ENCODE peak calls at places on chromosomes 7 and 10, in ten cellular contexts. One of them, this sample, is unnamed.

GRCh38 chr10:119346063-119346835 is 138.9 kb downstream of the GRK5 start:
- DNase-seq in GM23248: no peak
- DNase-seq in cardiac muscle cell: no peak
- DNase-seq in lower lobe of right lung: no peak
- DNase-seq in transverse colon: no peak
- DNase-seq in tibial nerve: no peak
- DNase-seq in stomach: peak; percentile 66
- DNase-seq in A549: no peak
- DNase-seq in BE2C: peak; percentile 74
- DNase-seq in right cardiac atrium: peak; percentile 80
- DNase-seq in this sample: no peak

GRCh38 chr7:158246960-158247673 is 340.5 kb downstream of the PTPRN2 start:
- DNase-seq in right cardiac atrium: no peak
- DNase-seq in BE2C: no peak
- DNase-seq in tibial nerve: no peak
- DNase-seq in GM23248: no peak
- DNase-seq in lower lobe of right lung: no peak
- DNase-seq in A549: no peak
- DNase-seq in cardiac muscle cell: no peak
- DNase-seq in stomach: peak; percentile 14
- DNase-seq in transverse colon: no peak
- DNase-seq in this sample: no peak

GRCh38 chr7:155352076-155352752 is 54.5 kb downstream of the INSIG1 start:
- DNase-seq in tibial nerve: no peak
- DNase-seq in cardiac muscle cell: no peak
- DNase-seq in lower lobe of right lung: peak; percentile 15
- DNase-seq in right cardiac atrium: no peak
- DNase-seq in transverse colon: no peak
- DNase-seq in stomach: no peak
- DNase-seq in A549: no peak
- DNase-seq in BE2C: no peak
- DNase-seq in GM23248: no peak
- DNase-seq in this sample: no peak

GRCh38 chr7:42192851-42193456 is 44.1 kb downstream of the GLI3 start:
- DNase-seq in right cardiac atrium: no peak
- DNase-seq in cardiac muscle cell: peak; percentile 26
- DNase-seq in stomach: no peak
- DNase-seq in lower lobe of right lung: no peak
- DNase-seq in BE2C: no peak
- DNase-seq in tibial nerve: no peak
- DNase-seq in GM23248: no peak
- DNase-seq in A549: no peak
- DNase-seq in transverse colon: no peak
- DNase-seq in this sample: no peak

GRCh38 chr10:29135318-29135717 is 153.6 kb upstream of the LYZL1 start:
- DNase-seq in GM23248: no peak
- DNase-seq in cardiac muscle cell: no peak
- DNase-seq in tibial nerve: no peak
- DNase-seq in lower lobe of right lung: no peak
- DNase-seq in right cardiac atrium: no peak
- DNase-seq in BE2C: no peak
- DNase-seq in transverse colon: no peak
- DNase-seq in A549: no peak
- DNase-seq in stomach: no peak
- DNase-seq in this sample: no peak

GRCh38 chr7:75688200-75689136 is 50.3 kb downstream of the HIP1 start:
- DNase-seq in A549: no peak
- DNase-seq in right cardiac atrium: peak; percentile 65
- DNase-seq in BE2C: peak; percentile 58
- DNase-seq in lower lobe of right lung: no peak
- DNase-seq in tibial nerve: no peak
- DNase-seq in stomach: no peak
- DNase-seq in transverse colon: no peak
- DNase-seq in cardiac muscle cell: no peak
- DNase-seq in GM23248: no peak
- DNase-seq in this sample: peak; percentile 56

GRCh38 chr7:156029460-156030007 is 217.3 kb upstream of the SHH start:
- DNase-seq in transverse colon: no peak
- DNase-seq in GM23248: no peak
- DNase-seq in tibial nerve: no peak
- DNase-seq in stomach: no peak
- DNase-seq in right cardiac atrium: no peak
- DNase-seq in BE2C: no peak
- DNase-seq in A549: no peak
- DNase-seq in cardiac muscle cell: no peak
- DNase-seq in lower lobe of right lung: no peak
- DNase-seq in this sample: no peak

GRCh38 chr10:34323197-34323596 is 491.9 kb downstream of the PARD3 start:
- DNase-seq in tibial nerve: no peak
- DNase-seq in lower lobe of right lung: no peak
- DNase-seq in GM23248: peak; percentile 59
- DNase-seq in BE2C: no peak
- DNase-seq in transverse colon: no peak
- DNase-seq in right cardiac atrium: no peak
- DNase-seq in A549: no peak
- DNase-seq in stomach: no peak
- DNase-seq in cardiac muscle cell: peak; percentile 21
- DNase-seq in this sample: no peak

GRCh38 chr7:20229652-20230500 is 12.7 kb upstream of the MACC1 start:
- DNase-seq in A549: peak; percentile 35
- DNase-seq in BE2C: no peak
- DNase-seq in tibial nerve: no peak
- DNase-seq in right cardiac atrium: no peak
- DNase-seq in stomach: no peak
- DNase-seq in GM23248: peak; percentile 90
- DNase-seq in transverse colon: no peak
- DNase-seq in cardiac muscle cell: peak; percentile 92
- DNase-seq in lower lobe of right lung: no peak
- DNase-seq in this sample: no peak

GRCh38 chr10:118776033-118776432 is 21.3 kb upstream of the CACUL1 start:
- DNase-seq in cardiac muscle cell: no peak
- DNase-seq in tibial nerve: no peak
- DNase-seq in BE2C: no peak
- DNase-seq in GM23248: no peak
- DNase-seq in lower lobe of right lung: no peak
- DNase-seq in transverse colon: no peak
- DNase-seq in stomach: no peak
- DNase-seq in right cardiac atrium: no peak
- DNase-seq in A549: no peak
- DNase-seq in this sample: no peak

GRCh38 chr10:21524526-21525366 is 736 bp downstream of the SKIDA1 start:
- DNase-seq in A549: peak; percentile 53
- DNase-seq in tibial nerve: no peak
- DNase-seq in cardiac muscle cell: peak; percentile 73
- DNase-seq in transverse colon: no peak
- DNase-seq in lower lobe of right lung: peak; percentile 46
- DNase-seq in right cardiac atrium: peak; percentile 55
- DNase-seq in BE2C: no peak
- DNase-seq in GM23248: peak; percentile 82
- DNase-seq in stomach: no peak
- DNase-seq in this sample: no peak
- H3K4me1 ChIP-seq in A549: peaks cover 32% of the 10 kb centered on the region
- H3K4me1 ChIP-seq in tibial nerve: no peaks in the 10 kb centered on the region
- H3K4me1 ChIP-seq in cardiac muscle cell: peaks cover 56% of the 10 kb centered on the region
- H3K4me1 ChIP-seq in transverse colon: peaks cover 49% of the 10 kb centered on the region
- H3K4me1 ChIP-seq in lower lobe of right lung: peaks cover 13% of the 10 kb centered on the region
- H3K4me1 ChIP-seq in right cardiac atrium: peaks cover 2% of the 10 kb centered on the region
- H3K4me1 ChIP-seq in BE2C: peaks cover 13% of the 10 kb centered on the region
- H3K4me1 ChIP-seq in GM23248: peaks cover 16% of the 10 kb centered on the region
- H3K4me1 ChIP-seq in stomach: peaks cover 25% of the 10 kb centered on the region
- H3K4me1 ChIP-seq in this sample: peaks cover 9% of the 10 kb centered on the region

GRCh38 chr10:95303535-95303934 is 12.7 kb upstream of the PDLIM1 start:
- DNase-seq in A549: no peak
- DNase-seq in GM23248: no peak
- DNase-seq in cardiac muscle cell: peak; percentile 88
- DNase-seq in lower lobe of right lung: no peak
- DNase-seq in tibial nerve: no peak
- DNase-seq in stomach: no peak
- DNase-seq in BE2C: no peak
- DNase-seq in transverse colon: no peak
- DNase-seq in right cardiac atrium: no peak
- DNase-seq in this sample: no peak
- H3K4me1 ChIP-seq in A549: peaks cover 44% of the 10 kb centered on the region
- H3K4me1 ChIP-seq in GM23248: peaks cover 14% of the 10 kb centered on the region
- H3K4me1 ChIP-seq in cardiac muscle cell: peaks cover 40% of the 10 kb centered on the region
- H3K4me1 ChIP-seq in lower lobe of right lung: peaks cover 23% of the 10 kb centered on the region
- H3K4me1 ChIP-seq in tibial nerve: no peaks in the 10 kb centered on the region
- H3K4me1 ChIP-seq in stomach: peaks cover 4% of the 10 kb centered on the region
- H3K4me1 ChIP-seq in BE2C: no peaks in the 10 kb centered on the region
- H3K4me1 ChIP-seq in transverse colon: peaks cover 25% of the 10 kb centered on the region
- H3K4me1 ChIP-seq in right cardiac atrium: peaks cover 2% of the 10 kb centered on the region
- H3K4me1 ChIP-seq in this sample: peaks cover 5% of the 10 kb centered on the region

GRCh38 chr7:43589728-43590127 is 6.8 kb downstream of the STK17A start:
- DNase-seq in A549: no peak
- DNase-seq in transverse colon: no peak
- DNase-seq in cardiac muscle cell: no peak
- DNase-seq in tibial nerve: no peak
- DNase-seq in stomach: no peak
- DNase-seq in lower lobe of right lung: no peak
- DNase-seq in GM23248: no peak
- DNase-seq in right cardiac atrium: no peak
- DNase-seq in BE2C: no peak
- DNase-seq in this sample: no peak

GRCh38 chr7:43589133-43589478 is 6.2 kb downstream of the STK17A start:
- DNase-seq in BE2C: no peak
- DNase-seq in cardiac muscle cell: no peak
- DNase-seq in transverse colon: no peak
- DNase-seq in right cardiac atrium: no peak
- DNase-seq in stomach: no peak
- DNase-seq in lower lobe of right lung: no peak
- DNase-seq in tibial nerve: no peak
- DNase-seq in A549: no peak
- DNase-seq in GM23248: no peak
- DNase-seq in this sample: no peak

GRCh38 chr7:43586251-43586900 is 3.5 kb downstream of the STK17A start:
- DNase-seq in BE2C: no peak
- DNase-seq in tibial nerve: no peak
- DNase-seq in lower lobe of right lung: no peak
- DNase-seq in stomach: no peak
- DNase-seq in right cardiac atrium: no peak
- DNase-seq in cardiac muscle cell: no peak
- DNase-seq in GM23248: peak; percentile 54
- DNase-seq in A549: peak; percentile 41
- DNase-seq in transverse colon: no peak
- DNase-seq in this sample: no peak

GRCh38 chr7:43590862-43591550 is 8.1 kb downstream of the STK17A start:
- DNase-seq in stomach: no peak
- DNase-seq in transverse colon: no peak
- DNase-seq in cardiac muscle cell: no peak
- DNase-seq in tibial nerve: no peak
- DNase-seq in right cardiac atrium: no peak
- DNase-seq in A549: no peak
- DNase-seq in BE2C: no peak
- DNase-seq in lower lobe of right lung: no peak
- DNase-seq in GM23248: no peak
- DNase-seq in this sample: no peak

DNA sequence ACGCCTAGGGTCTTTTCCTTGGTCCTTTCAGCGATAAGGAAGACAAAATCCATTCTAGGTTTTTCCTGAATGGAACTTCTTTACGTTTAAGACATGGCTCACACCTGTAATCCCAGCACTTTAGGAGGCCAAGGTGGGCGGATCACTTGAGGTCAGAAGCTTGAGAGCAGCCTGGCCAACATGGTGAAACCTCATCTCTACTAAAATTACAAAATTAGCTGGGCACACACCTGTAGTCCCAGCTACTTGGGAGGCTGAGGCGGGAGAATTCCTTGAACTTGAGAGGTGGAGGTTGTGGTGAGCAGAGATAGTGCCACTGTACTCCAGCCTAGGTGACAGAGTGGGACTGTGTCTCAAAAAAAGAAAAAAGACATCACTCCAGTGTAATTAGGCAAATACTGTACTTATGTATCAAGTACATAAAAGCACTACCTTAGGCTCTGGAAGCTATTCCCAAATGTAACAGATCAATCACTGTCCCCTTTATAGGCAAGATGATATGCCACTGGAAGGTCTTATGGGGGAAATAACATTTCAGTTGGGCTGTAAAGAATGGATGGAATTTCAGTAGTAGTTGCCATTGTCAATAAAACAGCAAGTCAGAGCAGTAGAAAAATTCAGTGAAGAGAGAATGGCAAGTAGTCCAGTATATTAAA is 5.7 kb downstream of the STK17A start:
- DNase-seq in A549: no peak
- DNase-seq in GM23248: no peak
- DNase-seq in tibial nerve: no peak
- DNase-seq in BE2C: no peak
- DNase-seq in stomach: no peak
- DNase-seq in transverse colon: no peak
- DNase-seq in lower lobe of right lung: no peak
- DNase-seq in right cardiac atrium: no peak
- DNase-seq in cardiac muscle cell: no peak
- DNase-seq in this sample: no peak
- H3K4me1 ChIP-seq in A549: peaks cover 73% of the 10 kb centered on the region
- H3K4me1 ChIP-seq in GM23248: peaks cover 74% of the 10 kb centered on the region
- H3K4me1 ChIP-seq in tibial nerve: no peaks in the 10 kb centered on the region
- H3K4me1 ChIP-seq in BE2C: no peaks in the 10 kb centered on the region
- H3K4me1 ChIP-seq in stomach: peaks cover 14% of the 10 kb centered on the region
- H3K4me1 ChIP-seq in transverse colon: peaks cover 79% of the 10 kb centered on the region
- H3K4me1 ChIP-seq in lower lobe of right lung: peaks cover 18% of the 10 kb centered on the region
- H3K4me1 ChIP-seq in right cardiac atrium: no peaks in the 10 kb centered on the region
- H3K4me1 ChIP-seq in cardiac muscle cell: peaks cover 10% of the 10 kb centered on the region
- H3K4me1 ChIP-seq in this sample: peaks cover 28% of the 10 kb centered on the region

GRCh38 chr7:27130540-27131389 is at the start of gene HOXA4:
- DNase-seq in GM23248: peak; percentile 98
- DNase-seq in transverse colon: peak; percentile 94
- DNase-seq in tibial nerve: peak; percentile 90
- DNase-seq in right cardiac atrium: peak; percentile 94
- DNase-seq in cardiac muscle cell: peak; percentile 50
- DNase-seq in lower lobe of right lung: peak; percentile 89
- DNase-seq in A549: peak; percentile 84
- DNase-seq in BE2C: no peak
- DNase-seq in stomach: peak; percentile 69
- DNase-seq in this sample: peak; percentile 96

GRCh38 chr7:27132214-27132613 is 1.7 kb upstream of the HOXA4 start:
- DNase-seq in BE2C: no peak
- DNase-seq in stomach: no peak
- DNase-seq in right cardiac atrium: no peak
- DNase-seq in A549: no peak
- DNase-seq in cardiac muscle cell: no peak
- DNase-seq in transverse colon: no peak
- DNase-seq in lower lobe of right lung: no peak
- DNase-seq in tibial nerve: no peak
- DNase-seq in GM23248: no peak
- DNase-seq in this sample: no peak

GRCh38 chr7:27132978-27133377 is 2.4 kb upstream of the HOXA4 start:
- DNase-seq in GM23248: no peak
- DNase-seq in cardiac muscle cell: no peak
- DNase-seq in stomach: no peak
- DNase-seq in tibial nerve: no peak
- DNase-seq in right cardiac atrium: no peak
- DNase-seq in lower lobe of right lung: no peak
- DNase-seq in A549: no peak
- DNase-seq in BE2C: no peak
- DNase-seq in transverse colon: no peak
- DNase-seq in this sample: no peak

GRCh38 chr7:27129729-27130539 is 623 bp downstream of the HOXA4 start:
- DNase-seq in cardiac muscle cell: no peak
- DNase-seq in BE2C: no peak
- DNase-seq in GM23248: peak; percentile 74
- DNase-seq in A549: no peak
- DNase-seq in transverse colon: peak; percentile 70
- DNase-seq in tibial nerve: no peak
- DNase-seq in lower lobe of right lung: peak; percentile 50
- DNase-seq in stomach: no peak
- DNase-seq in right cardiac atrium: peak; percentile 74
- DNase-seq in this sample: peak; percentile 59

GRCh38 chr7:27131390-27131819 is 848 bp upstream of the HOXA4 start:
- DNase-seq in stomach: no peak
- DNase-seq in tibial nerve: no peak
- DNase-seq in GM23248: peak; percentile 58
- DNase-seq in BE2C: no peak
- DNase-seq in cardiac muscle cell: no peak
- DNase-seq in lower lobe of right lung: no peak
- DNase-seq in right cardiac atrium: no peak
- DNase-seq in A549: no peak
- DNase-seq in transverse colon: no peak
- DNase-seq in this sample: no peak
- H3K4me1 ChIP-seq in stomach: no peaks in the 10 kb centered on the region
- H3K4me1 ChIP-seq in tibial nerve: no peaks in the 10 kb centered on the region
- H3K4me1 ChIP-seq in GM23248: peaks cover 23% of the 10 kb centered on the region
- H3K4me1 ChIP-seq in BE2C: no peaks in the 10 kb centered on the region
- H3K4me1 ChIP-seq in cardiac muscle cell: no peaks in the 10 kb centered on the region
- H3K4me1 ChIP-seq in lower lobe of right lung: peaks cover 52% of the 10 kb centered on the region
- H3K4me1 ChIP-seq in right cardiac atrium: no peaks in the 10 kb centered on the region
- H3K4me1 ChIP-seq in A549: peaks cover 35% of the 10 kb centered on the region
- H3K4me1 ChIP-seq in transverse colon: peaks cover 90% of the 10 kb centered on the region
- H3K4me1 ChIP-seq in this sample: peaks cover 70% of the 10 kb centered on the region

This sample was measured in psoas muscle.